ENCODE peak calls at places on chromosomes 4 and X, in nine cellular contexts. W, J, O, Z, P, A, G, D and K are unnamed samples.

GRCh38 chrX:21740329-21741274 is 17.3 kb downstream of the SMPX start:
- DNase-seq in W (peak; percentile 48), J (no peak), O (no peak), Z (no peak), P (peak; percentile 43), A (no peak), G (peak; percentile 65), D (no peak), K (peak; percentile 16)

GRCh38 chrX:4547218-4547836 is 833.9 kb upstream of the PRKX start:
- DNase-seq in W (no peak), J (peak; percentile 22), O (peak; percentile 15), Z (peak; percentile 46), P (no peak), A (peak; percentile 70), G (peak; percentile 44), D (peak; percentile 29), K (peak; percentile 36)

GRCh38 chr4:86960557-86960959 is 25.7 kb downstream of the AFF1 start:
- DNase-seq in W (no peak), J (no peak), O (peak; percentile 53), Z (peak; percentile 23), P (no peak), A (no peak), G (peak; percentile 63), D (no peak), K (no peak)

GRCh38 chr4:145058256-145058655 is 39.7 kb downstream of the ANAPC10 start:
- DNase-seq in W (no peak), J (no peak), O (no peak), Z (no peak), P (no peak), A (no peak), G (no peak), D (no peak), K (no peak)

GRCh38 chr4:41177016-41177415 is 37.3 kb downstream of the APBB2 start:
- DNase-seq in W (no peak), J (no peak), O (no peak), Z (no peak), P (no peak), A (no peak), G (no peak), D (no peak), K (no peak)

GRCh38 chr4:6671648-6672047 is 22.0 kb upstream of the S100P start:
- DNase-seq in W (no peak), J (no peak), O (no peak), Z (no peak), P (no peak), A (no peak), G (no peak), D (no peak), K (no peak)

GRCh38 chr4:138639018-138639876 is 376.3 kb upstream of the NOCT start:
- DNase-seq in W (no peak), J (no peak), O (no peak), Z (no peak), P (no peak), A (no peak), G (no peak), D (no peak), K (no peak)

GRCh38 chr4:30413915-30414314 is 306.3 kb upstream of the PCDH7 start:
- DNase-seq in W (no peak), J (no peak), O (no peak), Z (no peak), P (no peak), A (no peak), G (peak; percentile 1), D (no peak), K (no peak)

GRCh38 chrX:6778547-6779231 is 243.8 kb upstream of the VCX3A start:
- DNase-seq in W (no peak), J (no peak), O (no peak), Z (no peak), P (no peak), A (no peak), G (peak; percentile 9), D (no peak), K (no peak)
- H3K4me3 ChIP-seq in W (no peak overlapping the region), J (no peak overlapping the region), O (no peak overlapping the region), Z (no peak overlapping the region), P (no peak overlapping the region), A (no peak overlapping the region), G (no peak overlapping the region), D (no peak overlapping the region), K (no peak overlapping the region)

GRCh38 chrX:154096140-154097002 is 1.1 kb downstream of the MECP2 start:
- DNase-seq in W (peak; percentile 24), J (no peak), O (peak; percentile 27), Z (no peak), P (peak; percentile 16), A (no peak), G (no peak), D (no peak), K (peak; percentile 29)
- H3K27ac ChIP-seq in W (peak overlapping the region; percentile 99), J (peak overlapping the region; percentile 95), O (peak overlapping the region; percentile 93), Z (no peak overlapping the region), P (peak overlapping the region; percentile 93), A (peak overlapping the region; percentile 50), G (no peak overlapping the region), D (peak overlapping the region; percentile 96), K (peak overlapping the region; percentile 94)

GRCh38 chrX:34909151-34909550 is 33.4 kb upstream of the FAM47B start:
- DNase-seq in W (no peak), J (no peak), O (no peak), Z (no peak), P (no peak), A (no peak), G (no peak), D (no peak), K (no peak)

GRCh38 chrX:34900691-34901090 is 41.9 kb upstream of the FAM47B start:
- DNase-seq in W (no peak), J (no peak), O (no peak), Z (no peak), P (no peak), A (no peak), G (no peak), D (no peak), K (no peak)

GRCh38 chrX:34901761-34902160 is 40.8 kb upstream of the FAM47B start:
- DNase-seq in W (no peak), J (no peak), O (no peak), Z (no peak), P (no peak), A (no peak), G (no peak), D (no peak), K (no peak)

DNA sequence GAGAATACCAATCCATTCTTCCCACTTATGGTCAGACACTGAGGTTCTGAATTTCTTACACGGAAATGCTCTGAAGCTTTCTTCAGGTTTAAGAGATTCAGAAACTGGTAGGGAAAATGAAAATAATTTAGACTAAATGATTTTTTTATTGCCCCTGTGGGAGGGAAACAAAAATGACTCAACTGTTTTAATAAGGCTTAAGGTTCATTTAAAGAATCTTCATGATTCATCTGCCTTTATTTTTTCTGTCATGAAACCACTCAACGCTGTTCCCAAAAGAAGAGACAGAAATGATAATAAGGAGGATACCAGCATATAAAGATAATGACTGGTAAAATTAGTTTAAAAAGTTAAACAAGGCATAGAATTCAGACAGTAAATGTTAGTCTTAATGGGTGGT is 39.3 kb upstream of the FAM47B start:
- DNase-seq in W (no peak), J (no peak), O (no peak), Z (no peak), P (no peak), A (no peak), G (no peak), D (no peak), K (no peak)
- H3K4me3 ChIP-seq in W (no peak overlapping the region), J (no peak overlapping the region), O (no peak overlapping the region), Z (no peak overlapping the region), P (no peak overlapping the region), A (no peak overlapping the region), G (no peak overlapping the region), D (no peak overlapping the region), K (no peak overlapping the region)

GRCh38 chr4:73446336-73446938 is 10.4 kb downstream of the AFP start:
- DNase-seq in W (no peak), J (no peak), O (peak; percentile 53), Z (peak; percentile 18), P (no peak), A (no peak), G (peak; percentile 67), D (peak; percentile 6), K (peak; percentile 10)

GRCh38 chr4:73451404-73451803 is 15.4 kb downstream of the AFP start:
- DNase-seq in W (no peak), J (no peak), O (no peak), Z (no peak), P (no peak), A (no peak), G (peak; percentile 90), D (no peak), K (no peak)

GRCh38 chr4:73450398-73451004 is 14.5 kb downstream of the AFP start:
- DNase-seq in W (no peak), J (no peak), O (peak; percentile 29), Z (no peak), P (peak; percentile 29), A (peak; percentile 77), G (peak; percentile 85), D (no peak), K (peak; percentile 24)

GRCh38 chr4:73447701-73448100 is 11.7 kb downstream of the AFP start:
- DNase-seq in W (no peak), J (no peak), O (no peak), Z (no peak), P (no peak), A (no peak), G (no peak), D (no peak), K (no peak)

DNA sequence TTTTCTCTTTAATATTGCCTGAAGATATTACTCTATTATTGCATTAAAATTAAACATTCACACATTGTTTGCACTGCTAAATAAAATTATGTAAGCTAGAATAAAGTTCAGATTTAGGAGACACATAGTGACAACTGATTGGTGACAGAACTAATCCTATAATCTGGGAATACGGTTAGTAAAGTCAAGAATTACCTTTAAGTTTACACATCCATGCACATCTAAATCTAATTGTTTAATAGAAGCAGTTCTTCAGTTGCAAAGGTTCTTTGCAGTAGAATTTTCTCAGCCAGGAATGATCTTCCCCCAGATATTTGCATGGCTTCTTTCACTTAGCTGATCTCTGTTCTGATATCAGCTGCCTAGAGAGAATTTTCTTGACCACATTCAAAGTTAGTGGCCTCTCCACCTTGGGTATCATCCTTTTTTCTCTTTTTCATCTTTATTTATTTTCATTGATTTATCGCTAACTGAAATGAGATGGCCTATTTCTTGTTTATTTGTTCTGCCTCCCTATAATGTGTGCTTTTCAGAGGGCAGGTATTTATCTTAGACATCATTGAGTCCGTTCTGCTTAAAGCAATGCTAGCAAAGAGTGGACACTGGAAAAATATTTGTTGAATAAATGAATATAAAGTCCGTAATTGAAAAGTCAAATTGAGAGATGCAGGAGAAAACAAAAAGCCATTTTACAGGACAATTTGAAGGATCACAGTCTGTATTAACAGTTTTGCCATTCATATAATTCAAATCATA is 12.6 kb downstream of the AFP start:
- DNase-seq in W (no peak), J (no peak), O (no peak), Z (no peak), P (no peak), A (no peak), G (no peak), D (no peak), K (no peak)
- H3K27ac ChIP-seq in W (no peak overlapping the region), J (no peak overlapping the region), O (no peak overlapping the region), Z (no peak overlapping the region), P (no peak overlapping the region), A (no peak overlapping the region), G (no peak overlapping the region), D (no peak overlapping the region), K (no peak overlapping the region)